ENCODE peak calls at places on chromosomes 6 and 20, in four cellular contexts. D, Y, O and S are unnamed samples.

GRCh38 chr6:111642463-111643158 is 36.9 kb upstream of the TRAF3IP2 start:
- DNase-seq in D (peak), Y (peak), O (no peak), S (no peak)

GRCh38 chr6:147693185-147693584 is 184.7 kb downstream of the SAMD5 start:
- DNase-seq in D (no peak), Y (no peak), O (no peak), S (no peak)

GRCh38 chr20:2230671-2231488 is 64.9 kb upstream of the TGM3 start:
- DNase-seq in D (no peak), Y (no peak), O (no peak), S (no peak)

GRCh38 chr6:797479-798077 is 104.6 kb upstream of the EXOC2 start:
- DNase-seq in D (no peak), Y (peak), O (peak), S (no peak)

GRCh38 chr6:114312931-114313330 is 29.9 kb downstream of the HS3ST5 start:
- DNase-seq in D (no peak), Y (no peak), O (no peak), S (no peak)

GRCh38 chr6:73648166-73648565 is 5.6 kb downstream of the SLC17A5 start:
- DNase-seq in D (no peak), Y (peak), O (no peak), S (no peak)

GRCh38 chr6:113560908-113561307 is 296.2 kb upstream of the MARCKS start:
- DNase-seq in D (no peak), Y (peak), O (no peak), S (no peak)

GRCh38 chr6:17125407-17125806 is 23.6 kb downstream of the STMND1 start:
- DNase-seq in D (no peak), Y (no peak), O (no peak), S (no peak)

GRCh38 chr6:31007694-31008093 is 2.6 kb upstream of the MUC22 start:
- DNase-seq in D (no peak), Y (peak), O (no peak), S (no peak)

GRCh38 chr20:32506721-32507120 is 78.4 kb downstream of the NOL4L start:
- DNase-seq in D (no peak), Y (no peak), O (no peak), S (no peak)

GRCh38 chr6:75893058-75893775 is 144.2 kb downstream of the MYO6 start:
- DNase-seq in D (no peak), Y (peak), O (no peak), S (no peak)

GRCh38 chr6:169084067-169084466 is 169.6 kb downstream of the THBS2 start:
- DNase-seq in D (peak), Y (no peak), O (no peak), S (no peak)

GRCh38 chr6:132065556-132065955 is 114.4 kb upstream of the CCN2 start:
- DNase-seq in D (no peak), Y (peak), O (no peak), S (no peak)

GRCh38 chr6:43724914-43725642 is 37.5 kb upstream of the MRPS18A start:
- DNase-seq in D (peak), Y (peak), O (peak), S (peak)

GRCh38 chr6:95784019-95784418 is 206.7 kb downstream of the MANEA start:
- DNase-seq in D (no peak), Y (no peak), O (no peak), S (no peak)

GRCh38 chr6:81484251-81484650 is 268.2 kb downstream of the TENT5A start:
- DNase-seq in D (no peak), Y (no peak), O (no peak), S (no peak)

GRCh38 chr6:19209202-19209601 is 628.0 kb upstream of the ID4 start:
- DNase-seq in D (no peak), Y (no peak), O (no peak), S (no peak)

GRCh38 chr6:19205076-19205475 is 632.1 kb upstream of the ID4 start:
- DNase-seq in D (no peak), Y (no peak), O (no peak), S (no peak)

GRCh38 chr6:19214231-19214630 is 622.9 kb upstream of the ID4 start:
- DNase-seq in D (no peak), Y (no peak), O (no peak), S (no peak)

DNA sequence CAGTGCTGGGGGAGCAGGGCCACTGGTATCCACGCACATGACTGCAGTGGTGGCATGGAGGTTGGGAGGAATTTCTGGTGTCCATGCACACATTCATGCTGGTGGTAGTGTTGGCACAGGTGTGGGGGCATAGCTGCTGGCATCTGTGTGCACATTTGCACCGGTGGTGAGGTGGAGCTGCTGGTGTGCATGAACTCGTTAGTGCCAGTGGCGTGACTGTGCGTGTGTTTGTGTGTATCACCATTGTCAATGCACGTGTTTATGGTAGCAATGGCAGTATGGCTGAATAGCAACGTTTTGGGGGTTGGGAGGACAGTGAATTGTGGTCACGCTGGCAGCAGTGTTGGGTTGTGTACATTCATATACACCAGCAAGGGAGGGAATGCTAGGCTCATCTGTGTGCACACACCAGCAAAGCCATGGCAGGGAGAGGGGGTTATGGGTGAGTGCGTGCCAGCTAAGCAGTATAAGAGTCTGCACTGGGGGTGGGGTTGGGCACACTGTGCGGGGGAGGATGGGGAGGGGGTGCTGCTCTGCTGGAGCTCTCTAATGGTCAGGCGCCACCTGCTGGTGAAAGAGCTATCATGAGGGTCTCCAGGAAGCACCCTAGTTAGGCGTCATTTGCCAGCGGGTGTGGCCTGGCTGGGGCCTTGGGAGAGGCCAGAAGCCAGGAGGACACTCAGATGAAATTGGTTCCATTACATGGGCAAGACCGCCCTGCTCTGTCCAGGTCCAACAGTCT is 626.1 kb upstream of the ID4 start:
- DNase-seq in D (no peak), Y (no peak), O (no peak), S (peak)
- TF ChIP-seq CTCF in D (no peak), Y (no peak), O (no peak), S (no peak)

GRCh38 chr6:13872681-13873080 is 52.1 kb upstream of the RNF182 start:
- DNase-seq in D (no peak), Y (no peak), O (no peak), S (no peak)
- H3K4me3 ChIP-seq in D (no peak), Y (no peak), O (no peak), S (no peak)

GRCh38 chr6:116969211-116969863 is 92.3 kb downstream of the RFX6 start:
- DNase-seq in D (no peak), Y (peak), O (no peak), S (no peak)

GRCh38 chr6:116974526-116974925 is 97.5 kb downstream of the RFX6 start:
- DNase-seq in D (no peak), Y (no peak), O (no peak), S (no peak)

GRCh38 chr6:116973992-116974391 is 97.0 kb downstream of the RFX6 start:
- DNase-seq in D (peak), Y (no peak), O (peak), S (no peak)

GRCh38 chr6:116974942-116975341 is 97.9 kb downstream of the RFX6 start:
- DNase-seq in D (no peak), Y (no peak), O (no peak), S (no peak)

GRCh38 chr6:116971959-116972358 is 94.9 kb downstream of the RFX6 start:
- DNase-seq in D (no peak), Y (peak), O (no peak), S (no peak)
- TF ChIP-seq CTCF in D (no peak), Y (peak), O (peak), S (no peak)

DNA sequence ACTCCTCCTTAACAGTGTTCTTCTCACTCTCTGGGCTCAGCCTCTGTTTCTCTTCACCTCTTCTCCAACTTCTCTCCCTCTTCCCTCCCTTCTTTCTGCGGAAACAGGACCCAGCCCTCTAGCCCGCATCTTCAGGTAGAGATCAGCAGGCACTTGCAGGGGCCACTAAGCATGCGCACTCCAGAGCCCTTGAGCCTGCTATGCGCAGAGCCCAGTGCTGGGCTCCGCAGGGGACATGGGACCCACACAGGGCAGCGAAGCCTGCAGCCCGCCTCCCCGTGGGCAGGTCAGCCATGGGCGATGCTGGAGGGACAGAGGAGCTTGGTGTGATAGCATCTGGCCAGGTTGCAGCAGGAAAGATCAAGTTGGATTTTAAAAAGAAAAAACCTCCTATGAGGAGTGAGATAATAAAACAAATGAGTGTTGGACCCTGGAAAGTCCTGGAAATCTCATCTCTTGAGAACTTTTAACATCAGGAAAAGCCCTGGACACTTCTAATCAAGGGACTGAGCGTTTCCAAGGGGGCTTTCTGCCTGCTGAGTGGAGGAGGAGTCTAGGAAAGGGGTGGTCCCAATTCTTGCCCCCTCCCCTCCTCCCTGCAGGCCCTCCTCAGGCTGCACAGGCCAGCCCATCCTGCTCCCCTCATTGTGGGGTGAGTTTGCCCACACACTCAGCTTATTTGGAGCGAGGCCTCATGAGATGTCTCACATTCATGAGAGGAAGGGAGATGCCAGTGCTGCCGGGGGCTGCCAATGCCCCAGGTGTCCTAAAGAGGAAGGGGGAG is 71.9 kb downstream of the MDGA1 start:
- DNase-seq in D (no peak), Y (no peak), O (no peak), S (no peak)
- H3K4me3 ChIP-seq in D (no peak), Y (no peak), O (no peak), S (peak)

GRCh38 chr20:12835999-12836398 is 172.8 kb upstream of the SPTLC3 start:
- DNase-seq in D (no peak), Y (no peak), O (no peak), S (no peak)
- TF ChIP-seq CTCF in D (no peak), Y (no peak), O (no peak), S (no peak)

GRCh38 chr6:7236312-7237209 is 76.4 kb downstream of the SSR1 start:
- DNase-seq in D (no peak), Y (no peak), O (no peak), S (no peak)
- H3K4me3 ChIP-seq in D (no peak), Y (no peak), O (no peak), S (no peak)

DNA sequence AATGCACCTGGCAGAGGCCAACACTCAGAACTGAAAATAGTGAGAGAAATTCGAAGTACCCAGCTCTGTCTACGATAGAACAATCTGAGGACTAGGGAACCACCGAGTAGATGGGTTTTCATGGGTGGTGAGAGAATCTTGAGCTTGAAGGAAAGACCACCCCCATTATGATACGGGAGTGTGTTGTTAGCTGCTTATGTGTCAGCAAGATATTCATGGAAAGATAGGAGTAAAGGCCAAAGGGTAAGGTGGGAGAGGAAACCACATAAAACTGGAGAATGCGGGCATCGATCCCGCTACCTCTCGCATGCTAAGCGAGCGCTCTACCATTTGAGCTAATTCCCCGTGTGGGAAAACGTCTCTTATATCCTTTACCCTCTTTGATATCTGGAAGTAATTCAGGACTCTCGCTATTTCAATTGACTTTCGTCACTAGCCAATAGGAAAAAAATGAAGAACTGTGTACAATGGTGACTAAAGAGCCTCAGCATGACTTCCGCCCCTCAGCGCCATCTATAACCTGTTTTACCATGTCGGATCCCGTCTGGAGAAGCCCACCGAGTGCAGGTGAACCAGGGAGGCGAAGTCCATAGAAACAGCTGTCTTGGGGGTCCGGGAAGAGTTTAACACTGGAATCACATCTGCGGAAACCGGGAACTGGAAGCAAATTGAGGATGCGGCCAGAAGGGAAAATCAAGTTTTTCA is 25.0 kb upstream of the ABT1 start:
- DNase-seq in D (no peak), Y (peak), O (no peak), S (no peak)
- TF ChIP-seq CTCF in D (no peak), Y (no peak), O (no peak), S (no peak)

DNA sequence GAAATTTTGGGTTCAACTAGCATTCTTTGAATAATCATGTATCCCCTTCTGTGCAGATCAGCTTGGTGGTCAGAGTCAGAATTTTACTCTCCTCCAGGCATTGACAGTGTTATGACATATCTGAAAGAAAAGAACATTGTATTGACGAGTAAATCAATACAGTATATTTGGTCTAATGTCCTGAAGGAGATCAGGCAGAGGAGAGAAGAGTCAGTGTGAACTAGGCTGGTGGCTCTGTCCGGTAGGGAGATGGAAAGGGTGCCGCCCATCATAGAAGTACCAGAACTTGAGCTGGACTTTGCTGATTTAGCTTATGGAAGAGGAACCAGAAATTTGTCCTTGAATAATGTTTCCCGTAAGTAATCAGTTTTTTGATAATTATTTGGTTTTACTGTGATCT is at the start of gene CALHM6:
- DNase-seq in D (no peak), Y (no peak), O (no peak), S (no peak)
- H3K4me3 ChIP-seq in D (peak), Y (peak), O (peak), S (peak)

DNA sequence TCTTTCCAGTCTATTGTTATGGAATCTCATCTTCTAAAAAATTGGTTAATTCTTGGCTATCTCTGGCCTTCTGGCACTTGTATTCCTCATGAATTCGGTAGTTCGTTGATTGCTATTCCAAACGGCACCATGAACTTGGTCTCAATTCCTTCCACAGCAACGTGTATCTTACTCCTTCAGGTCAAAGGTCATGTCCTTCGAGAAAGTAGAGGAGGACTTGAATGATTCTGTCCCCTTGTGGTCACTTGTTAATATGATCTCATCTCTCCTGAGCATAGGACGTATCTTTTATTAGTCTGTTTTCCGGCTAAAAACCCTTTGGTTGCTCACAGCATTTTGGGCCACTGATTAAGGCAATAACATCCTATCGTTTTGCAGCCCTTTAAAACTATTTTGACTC is 9.4 kb downstream of the TLDC2 start:
- DNase-seq in D (no peak), Y (no peak), O (no peak), S (no peak)
- TF ChIP-seq CTCF in D (no peak), Y (peak), O (no peak), S (no peak)

DNA sequence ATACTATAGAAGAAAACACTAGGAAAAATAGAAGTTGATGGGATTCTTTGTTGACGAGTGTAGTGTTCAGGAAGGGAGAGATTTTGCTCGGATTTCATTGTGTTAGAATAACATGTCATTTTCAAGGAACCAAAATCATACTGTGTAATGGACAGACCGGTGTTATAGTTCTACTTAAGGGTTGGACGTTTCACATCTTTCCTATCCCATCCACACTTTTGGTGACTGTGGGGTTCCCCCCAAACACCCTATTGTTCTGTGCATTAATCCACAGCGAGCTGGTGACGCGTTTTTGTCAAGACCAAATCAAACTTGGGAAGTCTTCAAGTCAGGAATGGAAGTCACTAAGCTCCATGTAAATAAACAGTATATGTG is 43.3 kb downstream of the TRIM27 start:
- DNase-seq in D (no peak), Y (no peak), O (no peak), S (no peak)
- H3K4me3 ChIP-seq in D (no peak), Y (peak), O (peak), S (peak)